ENCODE peak calls at places on chromosomes 12 and 14, in nine cellular contexts. One of them, this sample, is unnamed.

GRCh38 chr14:87745507-87746118 is 247.4 kb downstream of the GALC start:
- DNase-seq in ACHN: peak
- DNase-seq in AG08396: peak
- DNase-seq in GM19239: peak
- DNase-seq in activated CD4-positive, alpha-beta T cell treated with anti-CD3 and anti-CD28 coated beads, Interleukin-2, amount 10 ng/mL, durations not matched to agents 7 days and 5 days: peak
- DNase-seq in D341Med: peak
- DNase-seq in ureter: no peak
- DNase-seq in posterior cingulate gyrus: no peak
- DNase-seq in HS-27A: no peak
- DNase-seq in this sample: no peak

GRCh38 chr14:104120281-104120741 is 18.1 kb upstream of the KIF26A start:
- DNase-seq in posterior cingulate gyrus: peak
- DNase-seq in ureter: no peak
- DNase-seq in HS-27A: no peak
- DNase-seq in activated CD4-positive, alpha-beta T cell treated with anti-CD3 and anti-CD28 coated beads, Interleukin-2, amount 10 ng/mL, durations not matched to agents 7 days and 5 days: no peak
- DNase-seq in D341Med: no peak
- DNase-seq in AG08396: no peak
- DNase-seq in ACHN: no peak
- DNase-seq in GM19239: no peak
- DNase-seq in this sample: no peak

GRCh38 chr14:32077081-32078029 is at the start of gene ARHGAP5:
- DNase-seq in posterior cingulate gyrus: peak
- DNase-seq in HS-27A: no peak
- DNase-seq in ureter: peak
- DNase-seq in ACHN: peak
- DNase-seq in activated CD4-positive, alpha-beta T cell treated with anti-CD3 and anti-CD28 coated beads, Interleukin-2, amount 10 ng/mL, durations not matched to agents 7 days and 5 days: peak
- DNase-seq in D341Med: peak
- DNase-seq in GM19239: peak
- DNase-seq in AG08396: peak
- DNase-seq in this sample: peak

GRCh38 chr14:64081174-64081746 is 212.9 kb downstream of the ESR2 start:
- DNase-seq in HS-27A: no peak
- DNase-seq in activated CD4-positive, alpha-beta T cell treated with anti-CD3 and anti-CD28 coated beads, Interleukin-2, amount 10 ng/mL, durations not matched to agents 7 days and 5 days: no peak
- DNase-seq in ACHN: no peak
- DNase-seq in AG08396: no peak
- DNase-seq in D341Med: no peak
- DNase-seq in posterior cingulate gyrus: no peak
- DNase-seq in GM19239: no peak
- DNase-seq in ureter: no peak
- DNase-seq in this sample: no peak

GRCh38 chr12:53532524-53533445 is 25.5 kb upstream of the NPFF start:
- DNase-seq in AG08396: no peak
- DNase-seq in activated CD4-positive, alpha-beta T cell treated with anti-CD3 and anti-CD28 coated beads, Interleukin-2, amount 10 ng/mL, durations not matched to agents 7 days and 5 days: no peak
- DNase-seq in HS-27A: no peak
- DNase-seq in GM19239: no peak
- DNase-seq in ureter: no peak
- DNase-seq in D341Med: no peak
- DNase-seq in ACHN: no peak
- DNase-seq in posterior cingulate gyrus: no peak
- DNase-seq in this sample: no peak

GRCh38 chr14:28767851-28768548 is 1.4 kb downstream of the FOXG1 start:
- DNase-seq in activated CD4-positive, alpha-beta T cell treated with anti-CD3 and anti-CD28 coated beads, Interleukin-2, amount 10 ng/mL, durations not matched to agents 7 days and 5 days: no peak
- DNase-seq in HS-27A: no peak
- DNase-seq in ACHN: no peak
- DNase-seq in ureter: no peak
- DNase-seq in AG08396: no peak
- DNase-seq in D341Med: peak
- DNase-seq in GM19239: no peak
- DNase-seq in posterior cingulate gyrus: peak
- DNase-seq in this sample: no peak

GRCh38 chr14:101359221-101360044 is 201.9 kb upstream of the DIO3 start:
- DNase-seq in AG08396: no peak
- DNase-seq in GM19239: no peak
- DNase-seq in ACHN: no peak
- DNase-seq in ureter: peak
- DNase-seq in posterior cingulate gyrus: no peak
- DNase-seq in HS-27A: no peak
- DNase-seq in D341Med: no peak
- DNase-seq in activated CD4-positive, alpha-beta T cell treated with anti-CD3 and anti-CD28 coated beads, Interleukin-2, amount 10 ng/mL, durations not matched to agents 7 days and 5 days: no peak
- DNase-seq in this sample: no peak

GRCh38 chr14:103138483-103139370 is 15.5 kb downstream of the TNFAIP2 start:
- DNase-seq in posterior cingulate gyrus: no peak
- DNase-seq in activated CD4-positive, alpha-beta T cell treated with anti-CD3 and anti-CD28 coated beads, Interleukin-2, amount 10 ng/mL, durations not matched to agents 7 days and 5 days: no peak
- DNase-seq in ACHN: no peak
- DNase-seq in HS-27A: no peak
- DNase-seq in ureter: peak
- DNase-seq in GM19239: no peak
- DNase-seq in D341Med: no peak
- DNase-seq in AG08396: no peak
- DNase-seq in this sample: no peak

GRCh38 chr12:124213606-124214347 is 81.1 kb upstream of the RFLNA start:
- DNase-seq in AG08396: no peak
- DNase-seq in HS-27A: no peak
- DNase-seq in activated CD4-positive, alpha-beta T cell treated with anti-CD3 and anti-CD28 coated beads, Interleukin-2, amount 10 ng/mL, durations not matched to agents 7 days and 5 days: no peak
- DNase-seq in GM19239: no peak
- DNase-seq in D341Med: no peak
- DNase-seq in posterior cingulate gyrus: no peak
- DNase-seq in ACHN: no peak
- DNase-seq in ureter: no peak
- DNase-seq in this sample: no peak

GRCh38 chr12:116898675-116899074 is 12.1 kb upstream of the FBXW8 start:
- DNase-seq in ureter: no peak
- DNase-seq in ACHN: no peak
- DNase-seq in AG08396: no peak
- DNase-seq in HS-27A: no peak
- DNase-seq in posterior cingulate gyrus: no peak
- DNase-seq in activated CD4-positive, alpha-beta T cell treated with anti-CD3 and anti-CD28 coated beads, Interleukin-2, amount 10 ng/mL, durations not matched to agents 7 days and 5 days: no peak
- DNase-seq in GM19239: no peak
- DNase-seq in D341Med: no peak
- DNase-seq in this sample: no peak

GRCh38 chr14:85599939-85600338 is 70.0 kb downstream of the FLRT2 start:
- DNase-seq in D341Med: no peak
- DNase-seq in ACHN: no peak
- DNase-seq in posterior cingulate gyrus: no peak
- DNase-seq in GM19239: no peak
- DNase-seq in ureter: no peak
- DNase-seq in activated CD4-positive, alpha-beta T cell treated with anti-CD3 and anti-CD28 coated beads, Interleukin-2, amount 10 ng/mL, durations not matched to agents 7 days and 5 days: no peak
- DNase-seq in HS-27A: no peak
- DNase-seq in AG08396: no peak
- DNase-seq in this sample: no peak

GRCh38 chr12:49367381-49368239 is at the start of gene SPATS2:
- DNase-seq in HS-27A: no peak
- DNase-seq in ACHN: peak
- DNase-seq in D341Med: no peak
- DNase-seq in AG08396: peak
- DNase-seq in activated CD4-positive, alpha-beta T cell treated with anti-CD3 and anti-CD28 coated beads, Interleukin-2, amount 10 ng/mL, durations not matched to agents 7 days and 5 days: no peak
- DNase-seq in ureter: peak
- DNase-seq in GM19239: no peak
- DNase-seq in posterior cingulate gyrus: no peak
- DNase-seq in this sample: peak

GRCh38 chr14:73713206-73713803 is 879 bp downstream of the PNMA1 start:
- DNase-seq in activated CD4-positive, alpha-beta T cell treated with anti-CD3 and anti-CD28 coated beads, Interleukin-2, amount 10 ng/mL, durations not matched to agents 7 days and 5 days: no peak
- DNase-seq in AG08396: no peak
- DNase-seq in GM19239: no peak
- DNase-seq in posterior cingulate gyrus: no peak
- DNase-seq in D341Med: peak
- DNase-seq in HS-27A: no peak
- DNase-seq in ACHN: peak
- DNase-seq in ureter: no peak
- DNase-seq in this sample: no peak